ENCODE peak calls at places on chromosomes 2 and 18, in five cellular contexts. K, R, U, B and Q are unnamed samples.

GRCh38 chr2:217966399-217967068 is 36.3 kb downstream of the TNS1 start:
- DNase-seq in K (no peak), R (no peak), U (peak), B (no peak), Q (no peak)

GRCh38 chr2:107276034-107276433 is 390.1 kb upstream of the ST6GAL2 start:
- DNase-seq in K (no peak), R (no peak), U (no peak), B (no peak), Q (no peak)

GRCh38 chr18:5162111-5162510 is 34.9 kb downstream of the AKAIN1 start:
- DNase-seq in K (no peak), R (no peak), U (no peak), B (no peak), Q (no peak)

GRCh38 chr2:41378420-41378819 is 669.4 kb upstream of the PKDCC start:
- DNase-seq in K (no peak), R (no peak), U (no peak), B (no peak), Q (no peak)

GRCh38 chr2:134574610-134575332 is 144.0 kb downstream of the TMEM163 start:
- DNase-seq in K (no peak), R (no peak), U (no peak), B (no peak), Q (no peak)

GRCh38 chr18:55179460-55180195 is 220.4 kb upstream of the CCDC68 start:
- DNase-seq in K (no peak), R (no peak), U (no peak), B (no peak), Q (no peak)

GRCh38 chr2:191917967-191918651 is 71.2 kb upstream of the CAVIN2 start:
- DNase-seq in K (no peak), R (no peak), U (no peak), B (no peak), Q (no peak)

GRCh38 chr2:50328680-50329079 is 703.3 kb downstream of the NRXN1 start:
- DNase-seq in K (no peak), R (no peak), U (no peak), B (no peak), Q (no peak)

GRCh38 chr2:128537646-128538045 is 219.0 kb upstream of the HS6ST1 start:
- DNase-seq in K (no peak), R (no peak), U (no peak), B (no peak), Q (no peak)

GRCh38 chr2:126796931-126797621 is 101.6 kb upstream of the TEX51 start:
- DNase-seq in K (no peak), R (no peak), U (no peak), B (peak), Q (no peak)

GRCh38 chr2:237742191-237742590 is 56.4 kb upstream of the RBM44 start:
- DNase-seq in K (no peak), R (no peak), U (no peak), B (no peak), Q (no peak)

GRCh38 chr18:48785686-48786470 is 164.9 kb downstream of the SMAD7 start:
- DNase-seq in K (no peak), R (no peak), U (no peak), B (no peak), Q (no peak)

GRCh38 chr2:113962692-113963480 is 73.0 kb downstream of the ACTR3 start:
- DNase-seq in K (no peak), R (no peak), U (peak), B (no peak), Q (no peak)

GRCh38 chr2:17387591-17387990 is 130.6 kb downstream of the RAD51AP2 start:
- DNase-seq in K (no peak), R (no peak), U (no peak), B (no peak), Q (no peak)

GRCh38 chr2:239792649-239793010 is 232.5 kb downstream of the NDUFA10 start:
- DNase-seq in K (no peak), R (no peak), U (no peak), B (peak), Q (no peak)

GRCh38 chr2:210593166-210593565 is 36.8 kb downstream of the CPS1 start:
- DNase-seq in K (no peak), R (no peak), U (peak), B (no peak), Q (no peak)

GRCh38 chr2:11657195-11657594 is 12.8 kb downstream of the NTSR2 start:
- DNase-seq in K (no peak), R (no peak), U (no peak), B (no peak), Q (no peak)

GRCh38 chr2:235514627-235515363 is 21.0 kb downstream of the AGAP1 start:
- DNase-seq in K (no peak), R (peak), U (peak), B (peak), Q (no peak)

GRCh38 chr18:46073474-46074331 is 1.6 kb upstream of the PSTPIP2 start:
- DNase-seq in K (peak), R (peak), U (peak), B (no peak), Q (no peak)

GRCh38 chr2:177606636-177607035 is 214.1 kb downstream of the AGPS start:
- DNase-seq in K (no peak), R (no peak), U (peak), B (no peak), Q (no peak)

GRCh38 chr2:191276792-191277465 is 31.7 kb downstream of the MYO1B start:
- DNase-seq in K (no peak), R (no peak), U (no peak), B (no peak), Q (no peak)

GRCh38 chr18:79897940-79898625 is 53.4 kb downstream of the SLC66A2 start:
- DNase-seq in K (no peak), R (no peak), U (no peak), B (no peak), Q (no peak)

GRCh38 chr2:118675531-118675930 is 171.9 kb downstream of the EN1 start:
- DNase-seq in K (no peak), R (no peak), U (no peak), B (no peak), Q (no peak)

GRCh38 chr2:118678985-118679384 is 168.5 kb downstream of the EN1 start:
- DNase-seq in K (no peak), R (no peak), U (no peak), B (no peak), Q (no peak)

GRCh38 chr2:118672571-118673158 is 174.8 kb downstream of the EN1 start:
- DNase-seq in K (no peak), R (no peak), U (no peak), B (no peak), Q (no peak)

GRCh38 chr2:118672055-118672454 is 175.4 kb downstream of the EN1 start:
- DNase-seq in K (no peak), R (no peak), U (no peak), B (no peak), Q (no peak)

DNA sequence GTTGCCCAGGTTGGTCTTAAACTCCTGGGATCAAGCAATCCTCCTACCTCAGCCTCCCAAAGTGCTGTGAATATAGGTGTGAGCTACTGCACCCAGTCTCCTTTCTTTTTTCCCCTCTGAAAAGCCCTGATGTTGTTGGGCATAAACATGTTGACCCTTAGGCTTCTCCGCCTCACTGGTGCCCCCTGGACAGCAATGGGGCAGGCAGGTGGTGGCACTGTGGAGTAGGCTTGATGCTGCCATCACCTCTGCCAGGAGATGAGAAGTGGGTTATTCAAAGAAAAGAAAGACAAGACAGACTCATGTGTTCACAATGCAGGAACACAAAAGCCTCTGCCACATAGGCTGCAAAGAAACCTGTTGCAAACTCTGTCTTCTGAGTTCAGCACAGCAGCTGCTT is 169.9 kb downstream of the EN1 start:
- DNase-seq in K (no peak), R (no peak), U (no peak), B (no peak), Q (no peak)
- H2BK12ac ChIP-seq in K (no peak), R (no peak), U (no peak), B (no peak), Q (no peak)

GRCh38 chr2:220152281-220152680 is 524.9 kb downstream of the SLC4A3 start:
- DNase-seq in K (no peak), R (no peak), U (no peak), B (no peak), Q (no peak)
- H2BK12ac ChIP-seq in K (no peak), R (no peak), U (no peak), B (no peak), Q (no peak)

GRCh38 chr2:121451373-121451772 is 79.3 kb upstream of the RNU4ATAC start:
- DNase-seq in K (no peak), R (no peak), U (peak), B (no peak), Q (no peak)
- H2BK12ac ChIP-seq in K (no peak), R (no peak), U (no peak), B (no peak), Q (no peak)

GRCh38 chr18:56632070-56633022 is 6.0 kb downstream of the TXNL1 start:
- DNase-seq in K (no peak), R (no peak), U (no peak), B (no peak), Q (no peak)
- H2BK12ac ChIP-seq in K (no peak), R (no peak), U (no peak), B (no peak), Q (no peak)

GRCh38 chr2:63372549-63372948 is 215.7 kb downstream of the WDPCP start:
- DNase-seq in K (no peak), R (no peak), U (no peak), B (no peak), Q (no peak)
- H2BK12ac ChIP-seq in K (no peak), R (no peak), U (no peak), B (no peak), Q (no peak)

DNA sequence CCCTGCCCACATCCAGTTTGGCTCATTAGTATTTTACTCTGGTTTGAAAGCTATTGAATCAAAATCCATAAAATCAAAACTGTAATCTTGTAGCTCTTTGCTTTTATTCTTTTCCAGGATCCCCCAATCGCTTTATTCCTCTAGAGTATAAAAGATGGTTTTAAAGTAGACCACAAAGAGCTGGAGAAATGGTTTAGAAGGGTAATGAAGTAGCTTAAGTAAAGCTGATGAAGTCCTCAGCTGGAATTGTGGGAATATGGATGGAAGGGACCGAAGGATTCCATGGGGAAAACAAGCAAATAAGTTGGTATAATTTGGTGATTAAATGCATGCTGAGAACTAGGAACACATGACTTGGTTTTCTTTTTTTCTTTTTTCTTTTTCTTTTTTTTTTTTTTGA is 12.3 kb downstream of the ARHGAP28 start:
- DNase-seq in K (no peak), R (no peak), U (no peak), B (no peak), Q (no peak)
- H2BK12ac ChIP-seq in K (no peak), R (no peak), U (no peak), B (no peak), Q (no peak)

GRCh38 chr18:37511933-37512332 is 53.7 kb downstream of the CELF4 start:
- DNase-seq in K (no peak), R (no peak), U (no peak), B (no peak), Q (no peak)
- H2BK12ac ChIP-seq in K (no peak), R (no peak), U (no peak), B (no peak), Q (no peak)

GRCh38 chr2:158498043-158498748 is 41.4 kb downstream of the PKP4 start:
- DNase-seq in K (no peak), R (no peak), U (no peak), B (no peak), Q (no peak)
- H2BK12ac ChIP-seq in K (no peak), R (no peak), U (no peak), B (no peak), Q (no peak)

DNA sequence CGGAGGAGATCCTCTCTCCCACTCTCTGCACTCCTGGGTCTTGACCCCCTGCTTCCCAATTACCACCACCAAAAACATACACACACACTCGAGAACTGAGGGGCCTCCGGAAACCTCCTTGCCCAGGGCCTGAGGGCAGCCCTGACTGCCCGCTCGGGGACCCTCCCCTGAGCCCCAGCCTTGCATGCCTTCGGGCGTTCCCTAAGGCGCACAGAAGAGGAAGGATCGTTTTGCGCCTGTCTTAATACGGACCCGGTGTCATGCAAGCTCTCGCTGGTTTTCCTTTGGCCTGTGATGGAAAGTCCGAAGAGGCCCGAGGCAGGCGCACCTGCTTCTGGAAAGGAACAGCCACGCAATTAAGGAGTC is 19.8 kb downstream of the POU3F3 start:
- DNase-seq in K (no peak), R (no peak), U (no peak), B (peak), Q (no peak)
- H2BK12ac ChIP-seq in K (no peak), R (no peak), U (no peak), B (no peak), Q (peak)